ENCODE peak calls at places on chromosome 19, in eight cellular contexts. T is A673, M is cardiac fibroblast, C is GM12865, K is fibroblast of the aortic adventitia, Q is DND-41, V is choroid plexus epithelial cell, U is upper lobe of left lung. H is an unnamed sample.

GRCh38 chr19:42495663-42496062 is 32.6 kb downstream of the CEACAM1 start:
- DNase-seq in M (no peak), K (no peak), V (no peak), U (no peak), T (no peak), Q (no peak), C (no peak), H (no peak)

GRCh38 chr19:17751103-17751911 is at the start of gene FCHO1:
- DNase-seq in K (no peak), V (no peak), Q (peak), T (no peak), M (no peak), C (peak), U (peak), H (no peak)

GRCh38 chr19:19900124-19900523 is 622 bp upstream of the ZNF93 start:
- DNase-seq in Q (peak), T (peak), M (peak), C (no peak), V (peak), U (no peak), K (peak), H (peak)

GRCh38 chr19:23800868-23801267 is 42.2 kb upstream of the ZNF681 start:
- DNase-seq in M (no peak), V (no peak), K (no peak), C (no peak), T (no peak), U (no peak), Q (no peak), H (no peak)

GRCh38 chr19:46913852-46914430 is 53.1 kb downstream of the ARHGAP35 start:
- DNase-seq in K (peak), U (no peak), C (no peak), M (no peak), Q (no peak), T (peak), V (peak), H (no peak)

GRCh38 chr19:53664760-53665159 is 33.0 kb downstream of the DPRX start:
- DNase-seq in K (no peak), M (no peak), U (no peak), Q (no peak), C (no peak), T (no peak), V (no peak), H (no peak)

GRCh38 chr19:42512743-42513304 is 15.5 kb downstream of the CEACAM1 start:
- DNase-seq in K (no peak), V (peak), T (peak), U (no peak), Q (no peak), C (peak), M (no peak), H (no peak)

GRCh38 chr19:41868120-41868988 is 8.3 kb downstream of the RPS19 start:
- DNase-seq in T (no peak), K (no peak), U (no peak), V (no peak), M (no peak), Q (peak), C (no peak), H (no peak)

GRCh38 chr19:38676023-38676877 is 28.8 kb downstream of the ACTN4 start:
- DNase-seq in V (peak), Q (no peak), M (peak), T (no peak), U (peak), C (peak), K (peak), H (no peak)

GRCh38 chr19:13794388-13794751 is 873 bp upstream of the ZSWIM4 start:
- DNase-seq in K (peak), V (peak), T (peak), U (no peak), Q (no peak), M (peak), C (no peak), H (peak)

GRCh38 chr19:38047048-38047435 is 140.0 kb downstream of the SIPA1L3 start:
- DNase-seq in C (peak), V (no peak), M (no peak), Q (peak), U (no peak), T (no peak), K (no peak), H (no peak)

GRCh38 chr19:8681345-8682021 is 17.1 kb downstream of the ACTL9 start:
- DNase-seq in U (no peak), V (no peak), M (peak), T (no peak), K (no peak), C (no peak), Q (no peak), H (no peak)

GRCh38 chr19:56134655-56134922 is 6.5 kb upstream of the ZNF444 start:
- DNase-seq in Q (no peak), M (no peak), U (no peak), T (no peak), K (no peak), V (no peak), C (no peak), H (no peak)

GRCh38 chr19:44582581-44583265 is 30.6 kb upstream of the IGSF23 start:
- DNase-seq in K (peak), V (peak), C (peak), U (peak), Q (no peak), M (peak), T (peak), H (no peak)

GRCh38 chr19:17966115-17966455 is 822 bp upstream of the KCNN1 start:
- DNase-seq in V (no peak), M (no peak), U (no peak), T (no peak), Q (no peak), K (no peak), C (no peak), H (no peak)

GRCh38 chr19:21256722-21257121 is 72.5 kb downstream of the ZNF708 start:
- DNase-seq in T (peak), Q (no peak), M (peak), U (no peak), K (peak), V (peak), C (no peak), H (no peak)

GRCh38 chr19:42246143-42246868 is 3.9 kb upstream of the GSK3A start:
- DNase-seq in U (no peak), V (peak), M (peak), T (peak), C (no peak), K (peak), Q (no peak), H (no peak)

GRCh38 chr19:13796301-13797057 is 1.2 kb downstream of the ZSWIM4 start:
- DNase-seq in U (no peak), K (peak), V (peak), T (no peak), C (peak), M (peak), Q (no peak), H (peak)

GRCh38 chr19:8832132-8833021 is at the start of the genes MBD3L1 and ZNF558:
- DNase-seq in C (peak), V (peak), M (peak), Q (peak), K (peak), U (peak), T (peak), H (peak)

GRCh38 chr19:55261671-55262126 is 2.9 kb upstream of the PPP6R1 start:
- DNase-seq in V (no peak), C (no peak), U (no peak), M (no peak), T (no peak), Q (no peak), K (no peak), H (no peak)

GRCh38 chr19:47994209-47994802 is at the start of gene ELSPBP1:
- DNase-seq in M (no peak), K (no peak), U (no peak), T (peak), Q (no peak), V (no peak), C (no peak), H (no peak)

GRCh38 chr19:18440421-18440877 is 2.5 kb upstream of the ISYNA1 start:
- DNase-seq in K (no peak), M (no peak), T (peak), U (peak), C (peak), Q (peak), V (no peak), H (no peak)

GRCh38 chr19:8530061-8530679 is 16.2 kb upstream of the ZNF414 start:
- DNase-seq in V (no peak), T (no peak), U (no peak), C (no peak), Q (no peak), M (no peak), K (no peak), H (no peak)

GRCh38 chr19:57465680-57466381 is 8.9 kb upstream of the VN1R1 start:
- DNase-seq in U (no peak), T (peak), Q (peak), K (peak), V (peak), C (peak), M (peak), H (no peak)

GRCh38 chr19:50725218-50725931 is 2.2 kb downstream of the CLEC11A start:
- DNase-seq in Q (no peak), C (no peak), T (no peak), K (no peak), M (no peak), V (no peak), U (no peak), H (no peak)

GRCh38 chr19:8397291-8397690 is 7.1 kb downstream of the RAB11B start:
- DNase-seq in T (no peak), Q (no peak), C (no peak), M (no peak), V (no peak), K (no peak), U (peak), H (no peak)

GRCh38 chr19:11651062-11651461 is 53.8 kb downstream of the ZNF627 start:
- DNase-seq in T (no peak), M (no peak), U (no peak), V (no peak), K (no peak), C (no peak), Q (no peak), H (no peak)

GRCh38 chr19:19502808-19503602 is 12.3 kb downstream of the TSSK6 start:
- DNase-seq in M (no peak), U (peak), Q (no peak), K (no peak), V (no peak), C (no peak), T (no peak), H (no peak)

GRCh38 chr19:53880716-53881481 is 1.1 kb upstream of the PRKCG start:
- DNase-seq in V (no peak), K (no peak), Q (no peak), T (no peak), C (no peak), M (no peak), U (no peak), H (no peak)

GRCh38 chr19:46254776-46255175 is 25.2 kb downstream of the IGFL1 start:
- DNase-seq in V (no peak), U (no peak), Q (no peak), M (no peak), C (no peak), K (no peak), T (no peak), H (no peak)

GRCh38 chr19:11814707-11815050 is 606 bp downstream of the ZNF440 start:
- DNase-seq in Q (no peak), U (no peak), T (peak), M (peak), K (peak), V (peak), C (peak), H (no peak)

GRCh38 chr19:10088949-10089554 is 2.9 kb downstream of the SHFL start:
- DNase-seq in T (no peak), M (no peak), C (no peak), K (no peak), U (no peak), V (peak), Q (no peak), H (no peak)

GRCh38 chr19:15124572-15125231 is 17.5 kb downstream of the SYDE1 start:
- DNase-seq in M (no peak), K (no peak), C (peak), V (no peak), T (no peak), Q (no peak), U (peak), H (no peak)

GRCh38 chr19:42290523-42291436 is 11.2 kb upstream of the PRR19 start:
- DNase-seq in Q (peak), K (no peak), T (peak), U (peak), M (no peak), V (no peak), C (peak), H (no peak)

GRCh38 chr19:43780706-43781525 is at the start of gene KCNN4:
- DNase-seq in Q (no peak), M (peak), V (peak), T (no peak), C (peak), U (peak), K (peak), H (no peak)

GRCh38 chr19:46753420-46754155 is 7.3 kb upstream of the STRN4 start:
- DNase-seq in V (peak), Q (peak), M (no peak), T (peak), U (no peak), K (no peak), C (peak), H (no peak)

GRCh38 chr19:45954132-45954531 is 19.5 kb downstream of the NOVA2 start:
- DNase-seq in Q (no peak), K (peak), T (no peak), V (no peak), C (no peak), M (no peak), U (no peak), H (no peak)

GRCh38 chr19:40686882-40687524 is 3.4 kb downstream of the NUMBL start:
- DNase-seq in Q (no peak), K (no peak), U (peak), T (no peak), C (no peak), M (no peak), V (no peak), H (no peak)

GRCh38 chr19:40689339-40690049 is 957 bp downstream of the NUMBL start:
- DNase-seq in T (peak), C (no peak), Q (peak), U (peak), M (peak), K (peak), V (no peak), H (no peak)

GRCh38 chr19:40688987-40689338 is 1.5 kb downstream of the NUMBL start:
- DNase-seq in M (no peak), V (no peak), C (no peak), T (no peak), Q (no peak), K (peak), U (no peak), H (no peak)

GRCh38 chr19:40687525-40688016 is 2.9 kb downstream of the NUMBL start:
- DNase-seq in V (peak), U (no peak), T (no peak), Q (no peak), K (peak), M (peak), C (peak), H (no peak)

GRCh38 chr19:40688294-40688693 is 2.2 kb downstream of the NUMBL start:
- DNase-seq in U (no peak), M (no peak), V (no peak), T (no peak), Q (no peak), C (no peak), K (peak), H (no peak)
- H3K4me3 ChIP-seq in U (no peak), M (peak), V (peak), T (no peak), Q (no peak), C (no peak), K (peak), H (peak)

GRCh38 chr19:3370214-3370720 is 3.9 kb downstream of the NFIC start:
- DNase-seq in V (peak), Q (no peak), C (no peak), U (no peak), T (no peak), K (no peak), M (no peak), H (no peak)
- H3K4me3 ChIP-seq in V (peak), Q (no peak), C (peak), U (peak), T (peak), K (peak), M (peak), H (peak)

DNA sequence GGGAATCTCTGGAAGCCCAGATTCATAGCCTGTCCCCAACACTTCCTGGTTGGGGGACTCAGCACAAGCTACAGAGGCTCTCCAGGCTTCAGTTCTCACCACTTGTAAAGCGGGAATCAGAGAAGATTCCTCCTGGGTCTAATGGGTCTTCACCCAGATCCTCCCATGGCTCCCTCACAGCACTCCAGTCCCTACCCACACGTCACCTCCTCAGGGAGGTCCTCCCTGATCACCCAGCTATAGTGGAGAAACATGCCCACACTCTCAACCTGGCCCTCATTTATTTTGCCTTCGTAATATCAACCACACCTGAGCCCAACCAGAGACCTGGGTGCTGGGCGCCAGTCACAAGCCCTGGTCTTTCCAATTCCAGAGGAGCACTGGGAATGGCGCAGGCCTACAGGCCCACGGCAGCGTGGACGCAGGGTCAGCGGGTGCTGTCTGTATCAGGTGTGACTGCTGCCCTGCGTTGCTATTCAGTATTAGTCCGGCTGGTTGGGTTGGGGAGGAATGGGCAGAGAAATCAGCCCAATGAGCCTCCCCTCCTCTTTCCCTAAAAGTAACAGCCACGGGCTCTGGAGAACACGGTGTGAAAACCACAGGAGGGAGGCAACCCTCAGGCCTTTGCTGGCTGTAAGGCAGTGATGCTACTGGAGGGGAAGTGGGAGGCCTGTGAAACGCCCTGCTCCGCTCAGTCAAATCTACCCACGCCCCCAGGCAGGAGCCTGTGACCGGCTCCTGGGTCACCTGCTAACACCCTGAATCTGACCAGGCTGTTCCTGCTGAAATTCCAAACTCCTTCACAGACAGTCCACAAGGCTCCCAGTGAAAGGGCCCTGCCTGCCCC is 5.2 kb downstream of the AKT2 start:
- DNase-seq in U (no peak), C (peak), V (peak), M (no peak), T (no peak), K (no peak), Q (no peak), H (no peak)
- H3K4me3 ChIP-seq in U (no peak), C (peak), V (no peak), M (no peak), T (no peak), K (no peak), Q (no peak), H (no peak)

DNA sequence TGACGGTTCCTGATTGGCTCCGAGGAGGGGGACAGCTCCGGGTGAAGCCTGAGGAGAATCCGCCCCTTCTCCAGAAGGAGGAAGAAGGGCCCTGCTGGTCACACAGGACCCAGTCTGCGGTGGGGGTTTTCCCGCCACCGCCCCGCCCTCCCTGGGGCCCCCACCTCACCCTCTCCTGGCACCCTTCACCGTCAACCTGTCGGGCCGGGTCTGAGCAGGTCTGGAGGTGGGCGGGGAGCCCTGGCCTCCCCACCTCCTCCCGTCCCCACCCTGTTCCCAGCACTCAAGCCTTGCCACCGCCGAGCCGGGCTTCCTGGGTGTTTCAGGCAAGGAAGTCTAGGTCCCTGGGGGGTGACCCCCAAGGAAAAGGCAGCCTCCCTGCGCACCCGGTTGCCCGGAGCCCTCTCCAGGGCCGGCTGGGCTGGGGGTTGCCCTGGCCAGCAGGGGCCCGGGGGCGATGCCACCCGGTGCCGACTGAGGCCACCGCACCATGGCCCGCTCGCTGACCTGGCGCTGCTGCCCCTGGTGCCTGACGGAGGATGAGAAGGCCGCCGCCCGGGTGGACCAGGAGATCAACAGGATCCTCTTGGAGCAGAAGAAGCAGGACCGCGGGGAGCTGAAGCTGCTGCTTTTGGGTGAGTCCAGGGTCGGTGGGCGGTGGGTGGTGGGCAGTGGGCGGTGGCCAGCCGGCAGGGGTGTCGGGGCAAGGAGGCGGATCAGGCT is at the start of gene GNA15:
- DNase-seq in K (no peak), Q (peak), M (no peak), U (peak), T (no peak), V (no peak), C (peak), H (no peak)
- H3K4me3 ChIP-seq in K (no peak), Q (peak), M (no peak), U (peak), T (no peak), V (no peak), C (peak), H (no peak)

DNA sequence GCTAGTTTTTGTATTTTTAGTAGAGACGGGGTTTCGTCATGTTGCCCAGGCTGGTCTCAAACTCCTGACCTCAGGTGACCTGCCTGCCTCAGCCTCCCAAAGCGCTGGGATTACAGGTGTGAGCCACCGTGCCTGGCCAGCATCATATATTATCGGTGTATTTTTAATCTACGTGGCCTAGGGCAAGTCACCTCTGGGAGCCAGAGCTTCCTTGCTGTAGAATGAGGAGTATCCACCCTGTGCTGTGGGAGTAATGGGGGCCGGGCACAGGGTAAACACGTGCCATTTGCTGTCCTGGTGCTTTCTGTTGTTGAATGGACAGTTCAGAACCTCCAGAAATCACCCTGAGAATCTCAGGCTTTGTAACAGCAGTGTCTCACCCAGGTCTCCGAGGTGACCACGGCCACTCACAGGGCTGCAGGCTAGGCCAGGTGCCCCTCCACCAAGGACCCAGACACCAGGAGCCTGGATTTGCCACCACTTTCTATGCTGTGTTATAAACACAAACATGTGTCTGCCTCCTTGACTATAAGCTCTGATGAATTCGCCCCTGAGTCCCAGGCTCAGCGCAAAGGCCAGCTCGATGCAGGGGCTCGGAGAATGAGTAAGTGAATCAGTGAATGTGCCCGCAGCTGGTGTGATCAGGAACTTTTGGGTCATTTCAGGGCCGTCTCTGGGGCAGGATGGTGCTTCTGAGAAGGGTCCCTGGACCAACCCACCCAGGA is 22.7 kb downstream of the POP4 start:
- DNase-seq in K (no peak), M (no peak), Q (no peak), V (no peak), U (no peak), C (no peak), T (no peak), H (no peak)
- H3K4me3 ChIP-seq in K (no peak), M (no peak), Q (no peak), V (no peak), U (no peak), C (no peak), T (no peak), H (no peak)

DNA sequence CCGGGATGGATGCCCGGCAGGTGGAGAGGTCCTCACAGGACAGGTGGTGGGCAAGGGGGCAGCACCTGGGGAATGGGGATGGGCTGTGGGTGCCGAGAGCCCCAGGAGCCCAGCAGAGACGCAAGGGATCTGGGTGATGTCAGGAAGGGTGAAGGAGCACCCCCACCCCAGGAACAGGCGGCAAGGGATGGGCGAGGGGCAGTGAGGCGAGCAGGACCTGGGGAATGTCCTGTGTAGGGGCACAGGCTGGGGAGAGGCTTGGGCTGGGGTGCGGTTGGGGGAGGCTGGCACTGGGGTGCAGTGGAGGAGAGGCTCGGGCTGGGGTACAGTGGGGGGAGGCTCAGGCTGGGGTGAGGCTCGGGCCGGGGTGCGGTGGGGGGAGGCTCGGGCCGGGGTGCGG is 33.1 kb downstream of the GPX4 start:
- DNase-seq in K (no peak), M (no peak), U (peak), V (no peak), C (no peak), Q (no peak), T (no peak), H (no peak)
- H3K4me3 ChIP-seq in K (no peak), M (no peak), U (no peak), V (no peak), C (no peak), Q (no peak), T (no peak), H (no peak)